ENCODE peak calls at places on chromosome 15, in four cellular contexts. One of them, this sample, is unnamed.

GRCh38 chr15:63611217-63611616 is 14.0 kb downstream of the FBXL22 start:
- DNase-seq in suprapubic skin: no peak
- DNase-seq in fibroblast of the aortic adventitia: no peak
- DNase-seq in CD4-positive, CD25-positive, alpha-beta regulatory T cell: no peak
- DNase-seq in this sample: no peak

GRCh38 chr15:63473007-63473748 is 31.2 kb upstream of the USP3 start:
- DNase-seq in suprapubic skin: no peak
- DNase-seq in fibroblast of the aortic adventitia: no peak
- DNase-seq in CD4-positive, CD25-positive, alpha-beta regulatory T cell: no peak
- DNase-seq in this sample: no peak

GRCh38 chr15:79853492-79854328 is 43.1 kb downstream of the MTHFS start:
- DNase-seq in suprapubic skin: no peak
- DNase-seq in fibroblast of the aortic adventitia: peak; percentile 93
- DNase-seq in CD4-positive, CD25-positive, alpha-beta regulatory T cell: peak; percentile 79
- DNase-seq in this sample: peak; percentile 89

GRCh38 chr15:72198410-72199270 is 1.1 kb upstream of the GRAMD2A start:
- DNase-seq in suprapubic skin: no peak
- DNase-seq in fibroblast of the aortic adventitia: no peak
- DNase-seq in CD4-positive, CD25-positive, alpha-beta regulatory T cell: no peak
- DNase-seq in this sample: no peak

GRCh38 chr15:71437919-71438318 is 322.6 kb downstream of the THSD4 start:
- DNase-seq in suprapubic skin: no peak
- DNase-seq in fibroblast of the aortic adventitia: no peak
- DNase-seq in CD4-positive, CD25-positive, alpha-beta regulatory T cell: no peak
- DNase-seq in this sample: no peak

GRCh38 chr15:60379466-60380274 is 18.1 kb downstream of the ANXA2 start:
- DNase-seq in suprapubic skin: no peak
- DNase-seq in fibroblast of the aortic adventitia: peak; percentile 96
- DNase-seq in CD4-positive, CD25-positive, alpha-beta regulatory T cell: no peak
- DNase-seq in this sample: peak; percentile 91

GRCh38 chr15:40379853-40380252 is 2.7 kb upstream of the KNSTRN start:
- DNase-seq in suprapubic skin: no peak
- DNase-seq in fibroblast of the aortic adventitia: peak; percentile 99
- DNase-seq in CD4-positive, CD25-positive, alpha-beta regulatory T cell: no peak
- DNase-seq in this sample: peak; percentile 99

GRCh38 chr15:40002295-40002694 is 36.7 kb downstream of the SRP14 start:
- DNase-seq in suprapubic skin: no peak
- DNase-seq in fibroblast of the aortic adventitia: peak; percentile 4
- DNase-seq in CD4-positive, CD25-positive, alpha-beta regulatory T cell: no peak
- DNase-seq in this sample: peak; percentile 32

GRCh38 chr15:72685925-72686794 is at the start of the genes BBS4 and HIGD2B:
- DNase-seq in suprapubic skin: peak; percentile 92
- DNase-seq in fibroblast of the aortic adventitia: peak; percentile 81
- DNase-seq in CD4-positive, CD25-positive, alpha-beta regulatory T cell: peak; percentile 94
- DNase-seq in this sample: peak; percentile 87

GRCh38 chr15:83285284-83285978 is 967 bp upstream of the BNC1 start:
- DNase-seq in suprapubic skin: no peak
- DNase-seq in fibroblast of the aortic adventitia: no peak
- DNase-seq in CD4-positive, CD25-positive, alpha-beta regulatory T cell: no peak
- DNase-seq in this sample: no peak

GRCh38 chr15:60751985-60752952 is 273.3 kb upstream of the ICE2 start:
- DNase-seq in suprapubic skin: no peak
- DNase-seq in fibroblast of the aortic adventitia: peak; percentile 52
- DNase-seq in CD4-positive, CD25-positive, alpha-beta regulatory T cell: no peak
- DNase-seq in this sample: peak; percentile 88

GRCh38 chr15:52217186-52217585 is 26.0 kb upstream of the GNB5 start:
- DNase-seq in suprapubic skin: no peak
- DNase-seq in fibroblast of the aortic adventitia: no peak
- DNase-seq in CD4-positive, CD25-positive, alpha-beta regulatory T cell: peak; percentile 39
- DNase-seq in this sample: no peak

GRCh38 chr15:25743160-25743908 is 119.8 kb downstream of the ATP10A start:
- DNase-seq in suprapubic skin: no peak
- DNase-seq in fibroblast of the aortic adventitia: peak; percentile 58
- DNase-seq in CD4-positive, CD25-positive, alpha-beta regulatory T cell: no peak
- DNase-seq in this sample: no peak

GRCh38 chr15:66498501-66499386 is 1.2 kb upstream of the SNAPC5 start:
- DNase-seq in suprapubic skin: no peak
- DNase-seq in fibroblast of the aortic adventitia: peak; percentile 71
- DNase-seq in CD4-positive, CD25-positive, alpha-beta regulatory T cell: peak; percentile 68
- DNase-seq in this sample: peak; percentile 66

GRCh38 chr15:36156855-36157521 is 422.4 kb upstream of the CDIN1 start:
- DNase-seq in suprapubic skin: peak; percentile 67
- DNase-seq in fibroblast of the aortic adventitia: peak; percentile 48
- DNase-seq in CD4-positive, CD25-positive, alpha-beta regulatory T cell: no peak
- DNase-seq in this sample: peak; percentile 86

GRCh38 chr15:101451192-101451799 is 38.2 kb downstream of the PCSK6 start:
- DNase-seq in suprapubic skin: no peak
- DNase-seq in fibroblast of the aortic adventitia: peak; percentile 80
- DNase-seq in CD4-positive, CD25-positive, alpha-beta regulatory T cell: no peak
- DNase-seq in this sample: peak; percentile 85

GRCh38 chr15:31352283-31352880 is 25.7 kb downstream of the KLF13 start:
- DNase-seq in suprapubic skin: no peak
- DNase-seq in fibroblast of the aortic adventitia: no peak
- DNase-seq in CD4-positive, CD25-positive, alpha-beta regulatory T cell: no peak
- DNase-seq in this sample: no peak

GRCh38 chr15:34038404-34039179 is 412 bp downstream of the AVEN start:
- DNase-seq in suprapubic skin: peak; percentile 80
- DNase-seq in fibroblast of the aortic adventitia: peak; percentile 68
- DNase-seq in CD4-positive, CD25-positive, alpha-beta regulatory T cell: peak; percentile 82
- DNase-seq in this sample: peak; percentile 82

GRCh38 chr15:98996169-98996568 is 11.4 kb downstream of the PGPEP1L start:
- DNase-seq in suprapubic skin: no peak
- DNase-seq in fibroblast of the aortic adventitia: no peak
- DNase-seq in CD4-positive, CD25-positive, alpha-beta regulatory T cell: no peak
- DNase-seq in this sample: no peak

GRCh38 chr15:68595761-68596160 is 17.0 kb downstream of the CORO2B start:
- DNase-seq in suprapubic skin: peak; percentile 48
- DNase-seq in fibroblast of the aortic adventitia: no peak
- DNase-seq in CD4-positive, CD25-positive, alpha-beta regulatory T cell: no peak
- DNase-seq in this sample: no peak

GRCh38 chr15:78840661-78841060 is 29.4 kb upstream of the ADAMTS7 start:
- DNase-seq in suprapubic skin: peak; percentile 60
- DNase-seq in fibroblast of the aortic adventitia: no peak
- DNase-seq in CD4-positive, CD25-positive, alpha-beta regulatory T cell: no peak
- DNase-seq in this sample: no peak

GRCh38 chr15:69164807-69165636 is 4.6 kb downstream of the GLCE start:
- DNase-seq in suprapubic skin: no peak
- DNase-seq in fibroblast of the aortic adventitia: peak; percentile 45
- DNase-seq in CD4-positive, CD25-positive, alpha-beta regulatory T cell: no peak
- DNase-seq in this sample: no peak

GRCh38 chr15:68352401-68353062 is 75.0 kb downstream of the FEM1B start:
- DNase-seq in suprapubic skin: no peak
- DNase-seq in fibroblast of the aortic adventitia: peak; percentile 96
- DNase-seq in CD4-positive, CD25-positive, alpha-beta regulatory T cell: peak; percentile 84
- DNase-seq in this sample: peak; percentile 94

GRCh38 chr15:57916695-57917094 is 148.8 kb downstream of the ALDH1A2 start:
- DNase-seq in suprapubic skin: no peak
- DNase-seq in fibroblast of the aortic adventitia: no peak
- DNase-seq in CD4-positive, CD25-positive, alpha-beta regulatory T cell: no peak
- DNase-seq in this sample: no peak

GRCh38 chr15:89243046-89243690 is 611 bp upstream of the FANCI start:
- DNase-seq in suprapubic skin: peak; percentile 75
- DNase-seq in fibroblast of the aortic adventitia: peak; percentile 58
- DNase-seq in CD4-positive, CD25-positive, alpha-beta regulatory T cell: no peak
- DNase-seq in this sample: peak; percentile 66

GRCh38 chr15:70089692-70089971 is 8.1 kb downstream of the TLE3 start:
- DNase-seq in suprapubic skin: no peak
- DNase-seq in fibroblast of the aortic adventitia: no peak
- DNase-seq in CD4-positive, CD25-positive, alpha-beta regulatory T cell: no peak
- DNase-seq in this sample: peak; percentile 12

GRCh38 chr15:23472678-23473077 is 25.6 kb upstream of the GOLGA6L2 start:
- DNase-seq in suprapubic skin: no peak
- DNase-seq in fibroblast of the aortic adventitia: peak; percentile 1
- DNase-seq in CD4-positive, CD25-positive, alpha-beta regulatory T cell: no peak
- DNase-seq in this sample: no peak

GRCh38 chr15:92429378-92430066 is 35.8 kb downstream of the ST8SIA2 start:
- DNase-seq in suprapubic skin: no peak
- DNase-seq in fibroblast of the aortic adventitia: peak; percentile 20
- DNase-seq in CD4-positive, CD25-positive, alpha-beta regulatory T cell: no peak
- DNase-seq in this sample: peak; percentile 36

GRCh38 chr15:39887832-39888231 is 32.2 kb downstream of the GPR176 start:
- DNase-seq in suprapubic skin: no peak
- DNase-seq in fibroblast of the aortic adventitia: peak; percentile 58
- DNase-seq in CD4-positive, CD25-positive, alpha-beta regulatory T cell: peak; percentile 33
- DNase-seq in this sample: peak; percentile 74

GRCh38 chr15:53559364-53560253 is 199.9 kb downstream of the WDR72 start:
- DNase-seq in suprapubic skin: no peak
- DNase-seq in fibroblast of the aortic adventitia: no peak
- DNase-seq in CD4-positive, CD25-positive, alpha-beta regulatory T cell: no peak
- DNase-seq in this sample: no peak

GRCh38 chr15:59017459-59017858 is 30.0 kb downstream of the RNF111 start:
- DNase-seq in suprapubic skin: no peak
- DNase-seq in fibroblast of the aortic adventitia: no peak
- DNase-seq in CD4-positive, CD25-positive, alpha-beta regulatory T cell: no peak
- DNase-seq in this sample: no peak

GRCh38 chr15:79065744-79066376 is 24.7 kb downstream of the RASGRF1 start:
- DNase-seq in suprapubic skin: no peak
- DNase-seq in fibroblast of the aortic adventitia: no peak
- DNase-seq in CD4-positive, CD25-positive, alpha-beta regulatory T cell: no peak
- DNase-seq in this sample: no peak

GRCh38 chr15:53453253-53454105 is 306.0 kb downstream of the WDR72 start:
- DNase-seq in suprapubic skin: no peak
- DNase-seq in fibroblast of the aortic adventitia: no peak
- DNase-seq in CD4-positive, CD25-positive, alpha-beta regulatory T cell: no peak
- DNase-seq in this sample: no peak

GRCh38 chr15:27734785-27735495 is 364.2 kb downstream of the OCA2 start:
- DNase-seq in suprapubic skin: no peak
- DNase-seq in fibroblast of the aortic adventitia: no peak
- DNase-seq in CD4-positive, CD25-positive, alpha-beta regulatory T cell: no peak
- DNase-seq in this sample: peak; percentile 0

GRCh38 chr15:62715946-62716345 is 326.6 kb upstream of the TPM1 start:
- DNase-seq in suprapubic skin: no peak
- DNase-seq in fibroblast of the aortic adventitia: no peak
- DNase-seq in CD4-positive, CD25-positive, alpha-beta regulatory T cell: no peak
- DNase-seq in this sample: no peak

GRCh38 chr15:47293763-47294162 is 423.5 kb upstream of the SEMA6D start:
- DNase-seq in suprapubic skin: peak; percentile 67
- DNase-seq in fibroblast of the aortic adventitia: peak; percentile 91
- DNase-seq in CD4-positive, CD25-positive, alpha-beta regulatory T cell: no peak
- DNase-seq in this sample: peak; percentile 93

GRCh38 chr15:62809106-62809967 is 233.2 kb upstream of the TPM1 start:
- DNase-seq in suprapubic skin: no peak
- DNase-seq in fibroblast of the aortic adventitia: peak; percentile 70
- DNase-seq in CD4-positive, CD25-positive, alpha-beta regulatory T cell: no peak
- DNase-seq in this sample: no peak

GRCh38 chr15:37452498-37452897 is 352.1 kb upstream of the MEIS2 start:
- DNase-seq in suprapubic skin: no peak
- DNase-seq in fibroblast of the aortic adventitia: no peak
- DNase-seq in CD4-positive, CD25-positive, alpha-beta regulatory T cell: no peak
- DNase-seq in this sample: no peak
- H3K4me3 ChIP-seq in suprapubic skin: no peak overlapping the region
- H3K4me3 ChIP-seq in fibroblast of the aortic adventitia: no peak overlapping the region
- H3K4me3 ChIP-seq in CD4-positive, CD25-positive, alpha-beta regulatory T cell: no peak overlapping the region
- H3K4me3 ChIP-seq in this sample: no peak overlapping the region

DNA sequence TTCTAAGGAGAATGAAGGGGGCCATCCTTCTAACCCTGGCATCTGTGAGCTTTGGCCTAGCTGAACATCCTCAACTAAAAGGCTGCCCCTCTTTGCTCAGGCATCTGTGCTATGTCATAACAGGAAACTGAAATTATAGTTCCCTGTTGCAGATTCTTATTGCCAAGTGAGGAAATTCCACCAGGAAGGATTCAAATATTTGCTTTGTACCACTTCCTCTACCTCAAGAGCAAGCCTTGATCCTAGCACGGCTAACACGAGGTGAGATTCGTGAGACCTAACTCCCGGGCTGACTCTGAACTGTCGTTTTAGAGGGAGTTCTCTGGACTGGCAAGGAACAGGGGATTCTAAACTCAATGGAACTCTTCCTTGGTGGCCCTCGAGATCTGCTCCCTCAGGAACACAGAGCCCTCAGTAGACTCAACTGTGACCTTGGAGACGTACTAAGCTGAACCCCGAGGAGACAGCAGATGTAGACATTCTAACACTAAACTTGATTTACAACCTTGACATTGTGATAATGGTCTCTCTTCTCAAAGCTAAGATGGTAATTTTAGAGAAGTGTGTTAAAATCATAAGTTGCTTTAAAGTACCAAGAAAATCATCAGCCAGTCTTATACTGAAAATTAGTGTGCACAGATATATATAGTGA is 4.2 kb downstream of the SPG21 start:
- DNase-seq in suprapubic skin: no peak
- DNase-seq in fibroblast of the aortic adventitia: peak; percentile 53
- DNase-seq in CD4-positive, CD25-positive, alpha-beta regulatory T cell: no peak
- DNase-seq in this sample: peak; percentile 49
- H3K4me3 ChIP-seq in suprapubic skin: no peak overlapping the region
- H3K4me3 ChIP-seq in fibroblast of the aortic adventitia: no peak overlapping the region
- H3K4me3 ChIP-seq in CD4-positive, CD25-positive, alpha-beta regulatory T cell: no peak overlapping the region
- H3K4me3 ChIP-seq in this sample: no peak overlapping the region

DNA sequence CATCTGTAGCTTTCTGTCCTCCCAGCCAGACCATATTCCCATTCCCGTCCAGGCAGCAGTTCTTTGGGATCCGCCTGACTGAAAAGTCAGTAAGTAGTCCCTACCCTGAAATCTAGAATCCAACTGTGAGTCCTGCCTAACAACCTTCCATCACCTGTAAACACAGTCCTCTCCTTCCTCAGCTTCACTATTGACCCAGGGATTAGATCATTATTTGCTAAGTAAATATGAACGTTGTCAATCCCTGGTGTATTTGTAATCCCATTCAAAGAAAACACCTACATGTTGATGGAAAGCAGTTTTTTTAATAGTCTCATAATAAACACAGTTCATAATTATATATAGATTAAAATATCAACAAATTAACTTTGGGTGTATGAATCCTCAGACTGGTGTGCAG is 732 bp downstream of the SAXO2 start:
- DNase-seq in suprapubic skin: no peak
- DNase-seq in fibroblast of the aortic adventitia: no peak
- DNase-seq in CD4-positive, CD25-positive, alpha-beta regulatory T cell: no peak
- DNase-seq in this sample: no peak
- H3K4me3 ChIP-seq in suprapubic skin: peak overlapping the region; percentile 72
- H3K4me3 ChIP-seq in fibroblast of the aortic adventitia: peak overlapping the region; percentile 81
- H3K4me3 ChIP-seq in CD4-positive, CD25-positive, alpha-beta regulatory T cell: peak overlapping the region; percentile 83
- H3K4me3 ChIP-seq in this sample: peak overlapping the region; percentile 76

DNA sequence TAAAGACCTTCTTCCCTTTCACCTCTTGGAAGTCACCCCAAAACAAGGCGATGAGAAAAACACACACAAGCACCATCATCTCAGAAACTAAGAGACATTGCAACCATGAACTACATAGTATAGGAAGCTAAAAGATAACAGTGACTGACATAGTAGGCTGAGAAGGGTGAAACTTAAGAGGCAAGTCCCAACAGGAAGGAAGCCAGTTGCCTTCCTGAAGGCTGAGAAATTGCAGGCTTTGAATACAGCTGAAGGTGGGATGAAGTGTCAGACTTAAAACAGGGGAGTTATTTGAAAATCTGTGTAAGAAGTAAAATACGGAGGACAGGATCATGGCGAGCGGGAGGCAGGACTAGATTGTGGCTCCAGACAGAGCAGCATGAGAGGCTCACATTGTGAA is 27.8 kb downstream of the SLC27A2 start:
- DNase-seq in suprapubic skin: no peak
- DNase-seq in fibroblast of the aortic adventitia: no peak
- DNase-seq in CD4-positive, CD25-positive, alpha-beta regulatory T cell: no peak
- DNase-seq in this sample: no peak
- H3K4me3 ChIP-seq in suprapubic skin: no peak overlapping the region
- H3K4me3 ChIP-seq in fibroblast of the aortic adventitia: no peak overlapping the region
- H3K4me3 ChIP-seq in CD4-positive, CD25-positive, alpha-beta regulatory T cell: no peak overlapping the region
- H3K4me3 ChIP-seq in this sample: no peak overlapping the region

This sample was measured in cardiac fibroblast.